ENCODE peak calls at places on chromosomes 11 and 22, in five cellular contexts. J, S, C, O and T are unnamed samples.

GRCh38 chr11:6548641-6549040 is 51.6 kb downstream of the DNHD1 start:
- DNase-seq in J (no peak), S (no peak), C (no peak), O (no peak), T (no peak)

GRCh38 chr22:30212363-30212995 is 34.1 kb downstream of the LIF start:
- DNase-seq in J (peak; percentile 78), S (peak; percentile 91), C (peak; percentile 94), O (peak; percentile 99), T (peak; percentile 94)

GRCh38 chr11:93655047-93655446 is 6.4 kb upstream of the CEP295 start:
- DNase-seq in J (peak; percentile 83), S (no peak), C (no peak), O (no peak), T (no peak)

GRCh38 chr11:73907191-73907590 is 30.4 kb downstream of the PAAF1 start:
- DNase-seq in J (peak; percentile 91), S (peak; percentile 28), C (peak; percentile 84), O (peak; percentile 59), T (peak; percentile 61)

GRCh38 chr11:11513438-11513837 is 108.4 kb downstream of the GALNT18 start:
- DNase-seq in J (no peak), S (peak; percentile 2), C (no peak), O (no peak), T (peak; percentile 66)

GRCh38 chr22:47064016-47064415 is 301.6 kb downstream of the TBC1D22A start:
- DNase-seq in J (no peak), S (no peak), C (no peak), O (no peak), T (no peak)

GRCh38 chr11:122319842-122320555 is 204.0 kb upstream of the BLID start:
- DNase-seq in J (peak; percentile 68), S (peak; percentile 35), C (no peak), O (no peak), T (no peak)

GRCh38 chr11:67997460-67997921 is 6.4 kb downstream of the UNC93B1 start:
- DNase-seq in J (peak; percentile 83), S (no peak), C (no peak), O (no peak), T (no peak)

GRCh38 chr11:114121744-114122504 is 62.4 kb downstream of the ZBTB16 start:
- DNase-seq in J (no peak), S (no peak), C (peak; percentile 54), O (no peak), T (no peak)

GRCh38 chr11:120215634-120216033 is 4.8 kb downstream of the OAF start:
- DNase-seq in J (no peak), S (peak; percentile 63), C (peak; percentile 87), O (peak; percentile 57), T (peak; percentile 44)

GRCh38 chr11:128691802-128692749 is 1.8 kb upstream of the FLI1 start:
- DNase-seq in J (no peak), S (no peak), C (no peak), O (no peak), T (no peak)

GRCh38 chr22:32996702-32997101 is 61.5 kb downstream of the SYN3 start:
- DNase-seq in J (no peak), S (peak; percentile 56), C (no peak), O (peak; percentile 10), T (peak; percentile 88)

GRCh38 chr11:19698493-19699292 is 13.9 kb upstream of the NAV2 start:
- DNase-seq in J (no peak), S (peak; percentile 93), C (no peak), O (peak; percentile 82), T (peak; percentile 98)

GRCh38 chr11:69984457-69985261 is 93.5 kb upstream of the ANO1 start:
- DNase-seq in J (no peak), S (no peak), C (no peak), O (no peak), T (no peak)

GRCh38 chr22:45934659-45935341 is 42.2 kb downstream of the WNT7B start:
- DNase-seq in J (no peak), S (peak; percentile 65), C (peak; percentile 50), O (peak; percentile 89), T (peak; percentile 98)

GRCh38 chr22:32723632-32724031 is 77.9 kb upstream of the TIMP3 start:
- DNase-seq in J (peak; percentile 96), S (peak; percentile 95), C (peak; percentile 72), O (peak; percentile 73), T (peak; percentile 77)

GRCh38 chr22:20904980-20905355 is 12.2 kb upstream of the CRKL start:
- DNase-seq in J (no peak), S (no peak), C (no peak), O (no peak), T (no peak)

GRCh38 chr11:69393865-69394233 is 87.6 kb upstream of the LINC01488 start:
- DNase-seq in J (no peak), S (no peak), C (no peak), O (no peak), T (no peak)

GRCh38 chr11:3132831-3133455 is 32.2 kb downstream of the OSBPL5 start:
- DNase-seq in J (no peak), S (no peak), C (no peak), O (no peak), T (no peak)

GRCh38 chr11:14454861-14455632 is 44.6 kb downstream of the COPB1 start:
- DNase-seq in J (no peak), S (peak; percentile 59), C (peak; percentile 61), O (peak; percentile 67), T (peak; percentile 38)

GRCh38 chr11:70596091-70596490 is 197.8 kb downstream of the CTTN start:
- DNase-seq in J (no peak), S (no peak), C (no peak), O (no peak), T (no peak)

GRCh38 chr11:105838668-105839403 is 183.2 kb downstream of the MSANTD4 start:
- DNase-seq in J (no peak), S (no peak), C (no peak), O (peak; percentile 10), T (peak; percentile 73)

GRCh38 chr11:33692013-33692504 is 8.6 kb downstream of the C11orf91 start:
- DNase-seq in J (no peak), S (peak; percentile 98), C (peak; percentile 73), O (peak; percentile 99), T (peak; percentile 91)

GRCh38 chr11:34002420-34002819 is 49.1 kb upstream of the CAPRIN1 start:
- DNase-seq in J (no peak), S (no peak), C (no peak), O (no peak), T (no peak)

GRCh38 chr11:104943561-104943960 is 24.8 kb downstream of the CASP4 start:
- DNase-seq in J (no peak), S (no peak), C (no peak), O (no peak), T (no peak)

GRCh38 chr11:48184452-48184851 is 32.2 kb upstream of the OR4B1 start:
- DNase-seq in J (no peak), S (no peak), C (no peak), O (no peak), T (no peak)

GRCh38 chr11:69095300-69095699 is 46.6 kb downstream of the TPCN2 start:
- DNase-seq in J (no peak), S (no peak), C (no peak), O (no peak), T (no peak)

GRCh38 chr11:94132152-94132558 is 3.5 kb downstream of the PANX1 start:
- DNase-seq in J (no peak), S (peak; percentile 85), C (no peak), O (peak; percentile 85), T (peak; percentile 93)

GRCh38 chr11:17428930-17429329 is 40.5 kb upstream of the KCNJ11 start:
- DNase-seq in J (no peak), S (no peak), C (no peak), O (no peak), T (no peak)

GRCh38 chr11:8905528-8906165 is 5.3 kb upstream of the AKIP1 start:
- DNase-seq in J (no peak), S (peak; percentile 93), C (no peak), O (peak; percentile 96), T (peak; percentile 83)

DNA sequence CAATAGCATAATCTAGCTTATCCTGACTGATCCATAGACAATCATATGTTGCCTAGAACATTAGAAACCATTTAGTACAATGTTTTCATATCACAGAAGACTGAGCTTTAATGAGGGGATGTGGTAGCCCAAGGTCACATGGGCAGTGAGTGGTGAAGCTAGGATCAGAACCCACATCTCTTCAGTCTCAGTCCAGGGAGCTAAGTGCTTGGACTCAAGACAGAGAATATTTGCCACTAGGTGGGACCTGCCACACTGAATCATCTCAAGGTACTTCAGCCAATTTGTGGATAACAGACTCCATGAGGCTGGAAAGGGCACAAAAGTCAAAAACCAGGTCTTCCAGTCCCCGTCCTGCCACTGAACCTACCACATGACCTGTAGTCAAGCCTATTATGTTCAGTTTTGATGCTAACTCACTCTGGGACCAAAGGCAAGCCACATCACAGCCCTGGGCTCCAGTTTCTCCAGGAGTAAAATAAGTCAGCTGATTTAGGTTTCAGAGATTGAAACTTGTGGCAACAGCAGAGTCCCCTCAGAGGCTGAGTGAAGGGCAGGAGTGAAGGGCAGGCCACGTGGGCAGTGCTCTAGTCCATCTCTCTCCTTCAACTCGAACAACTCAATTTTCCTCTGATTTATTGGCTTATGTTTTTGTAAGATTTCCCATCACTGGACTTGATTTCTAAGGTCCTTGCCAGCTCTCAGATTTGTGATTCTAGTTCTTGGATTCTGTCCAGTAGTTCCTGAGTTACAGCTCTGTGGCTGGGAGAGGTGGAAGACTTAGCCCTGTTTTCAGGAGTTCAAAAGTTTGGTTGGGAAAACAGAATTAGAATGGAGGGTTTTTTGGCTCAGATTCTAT is 84.6 kb upstream of the PHOX2A start:
- DNase-seq in J (no peak), S (peak; percentile 86), C (no peak), O (no peak), T (no peak)
- TF ChIP-seq CTCF in J (no peak), S (no peak), C (no peak), O (no peak), T (peak; percentile 8)

GRCh38 chr11:134592391-134592990 is 180.4 kb upstream of the B3GAT1 start:
- DNase-seq in J (peak; percentile 25), S (no peak), C (peak; percentile 50), O (no peak), T (peak; percentile 43)
- TF ChIP-seq CTCF in J (peak; percentile 47), S (peak; percentile 2), C (no peak), O (no peak), T (no peak)

DNA sequence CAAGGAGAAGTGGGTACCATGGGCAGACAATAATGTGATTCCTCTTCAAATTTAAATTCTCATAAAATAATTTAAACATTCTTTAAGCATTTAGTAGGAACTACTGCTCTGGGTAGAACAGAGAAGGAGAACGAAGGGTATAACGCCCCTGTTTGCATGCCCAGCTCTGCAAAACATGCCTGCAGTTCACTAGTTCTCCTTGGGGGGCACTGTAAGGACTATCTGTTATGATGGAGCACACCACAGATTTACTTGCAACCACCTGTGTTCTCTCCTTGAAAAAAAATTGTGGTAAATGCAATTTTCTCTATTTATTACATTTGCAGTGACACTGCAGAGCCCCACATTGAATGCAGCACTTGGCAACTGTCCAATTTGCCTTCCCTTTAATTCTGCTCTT is 100.3 kb downstream of the GUCY1A2 start:
- DNase-seq in J (peak; percentile 25), S (peak; percentile 20), C (no peak), O (peak; percentile 32), T (no peak)
- TF ChIP-seq CTCF in J (peak; percentile 18), S (peak; percentile 62), C (peak; percentile 13), O (peak; percentile 52), T (no peak)

DNA sequence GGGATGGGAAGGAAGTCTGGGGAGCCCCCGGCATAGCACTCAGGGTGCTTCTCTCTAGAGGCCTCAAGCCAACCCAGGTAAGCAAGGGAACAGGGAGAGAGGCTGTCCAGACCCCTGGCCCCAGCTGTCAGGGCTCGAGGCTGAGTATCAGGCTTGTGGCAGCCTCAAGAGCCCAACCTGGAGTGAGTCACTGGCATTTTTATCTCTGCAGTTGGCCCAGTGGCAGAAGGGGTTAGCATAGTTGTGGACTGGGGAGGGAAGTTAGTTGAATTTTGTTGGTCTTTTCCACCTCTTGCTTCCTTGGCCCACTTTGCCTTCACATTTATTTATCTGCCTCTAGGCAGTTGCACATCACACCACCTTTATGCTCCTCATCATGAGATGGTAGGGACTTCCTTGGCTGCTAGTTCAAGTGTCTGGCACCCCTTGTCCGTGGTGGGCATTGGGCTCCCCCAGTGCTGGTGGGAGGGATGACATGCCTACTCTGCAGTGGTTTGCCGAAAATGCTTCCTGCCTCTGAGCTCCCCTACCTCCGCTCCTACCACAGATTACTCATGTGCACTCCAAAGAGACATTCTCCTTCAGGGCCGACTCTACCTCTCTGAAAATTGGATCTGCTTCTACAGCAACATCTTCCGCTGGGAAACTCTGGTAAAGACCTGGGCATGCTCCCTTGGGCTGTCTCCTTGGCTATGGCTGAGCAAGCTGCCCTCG is 60.1 kb downstream of the SCN3B start:
- DNase-seq in J (no peak), S (peak; percentile 26), C (peak; percentile 72), O (no peak), T (no peak)
- TF ChIP-seq CTCF in J (no peak), S (no peak), C (no peak), O (no peak), T (no peak)